ENCODE peak calls at places on chromosomes 13 and 19, in six cellular contexts. F is Peyer's patch; L is activated naive CD4-positive, alpha-beta T cell treated with anti-CD3 and anti-CD28 coated beads for 36 hours; P is AG09309; E is T-helper 1 cell; G is amniotic stem cell. S is an unnamed sample.

GRCh38 chr19:16608290-16608704 is 19.7 kb downstream of the MED26 start:
- DNase-seq in F (no peak), L (no peak), P (peak), E (no peak), G (no peak), S (no peak)

GRCh38 chr19:50796634-50797428 is 6.6 kb downstream of the ACP4 start:
- DNase-seq in F (no peak), L (no peak), P (no peak), E (no peak), G (no peak), S (no peak)

GRCh38 chr19:12648088-12648487 is 18.5 kb downstream of the MAN2B1 start:
- DNase-seq in F (no peak), L (no peak), P (no peak), E (no peak), G (no peak), S (no peak)

GRCh38 chr13:46288570-46289259 is 77.0 kb downstream of the LRRC63 start:
- DNase-seq in F (no peak), L (no peak), P (no peak), E (no peak), G (no peak), S (peak)

GRCh38 chr19:56596676-56597075 is 1.6 kb downstream of the ZNF71 start:
- DNase-seq in F (no peak), L (no peak), P (no peak), E (no peak), G (no peak), S (no peak)

GRCh38 chr19:5397804-5398692 is 57.2 kb upstream of the ZNRF4 start:
- DNase-seq in F (no peak), L (no peak), P (no peak), E (no peak), G (no peak), S (peak)

GRCh38 chr19:36093146-36093662 is 17.7 kb upstream of the OVOL3 start:
- DNase-seq in F (no peak), L (peak), P (no peak), E (no peak), G (no peak), S (no peak)

GRCh38 chr13:104024416-104025170 is 958.4 kb upstream of the SLC10A2 start:
- DNase-seq in F (no peak), L (no peak), P (no peak), E (no peak), G (no peak), S (no peak)

GRCh38 chr13:70568571-70568970 is 460.3 kb upstream of the KLHL1 start:
- DNase-seq in F (no peak), L (no peak), P (no peak), E (no peak), G (no peak), S (peak)

GRCh38 chr13:114286808-114287207 is 5.4 kb downstream of the UPF3A start:
- DNase-seq in F (no peak), L (no peak), P (no peak), E (no peak), G (peak), S (no peak)

GRCh38 chr13:35768551-35768950 is 292.1 kb upstream of the MAB21L1 start:
- DNase-seq in F (no peak), L (no peak), P (peak), E (no peak), G (peak), S (no peak)

GRCh38 chr13:73230714-73231113 is 171.9 kb downstream of the KLF5 start:
- DNase-seq in F (no peak), L (peak), P (no peak), E (no peak), G (no peak), S (peak)

GRCh38 chr19:799076-799881 is 2.0 kb downstream of the PTBP1 start:
- DNase-seq in F (no peak), L (no peak), P (no peak), E (no peak), G (no peak), S (peak)

GRCh38 chr19:47735131-47735530 is 10.2 kb upstream of the NOP53 start:
- DNase-seq in F (no peak), L (no peak), P (no peak), E (no peak), G (no peak), S (no peak)

GRCh38 chr13:76856141-76856571 is 30.0 kb downstream of the KCTD12 start:
- DNase-seq in F (no peak), L (no peak), P (peak), E (no peak), G (no peak), S (peak)

GRCh38 chr13:90717451-90717936 is 630.0 kb upstream of the MIR17HG start:
- DNase-seq in F (no peak), L (no peak), P (peak), E (no peak), G (no peak), S (no peak)

GRCh38 chr19:1672038-1672768 is 19.8 kb upstream of the TCF3 start:
- DNase-seq in F (peak), L (peak), P (no peak), E (peak), G (no peak), S (peak)

GRCh38 chr13:73366241-73366640 is 307.4 kb downstream of the KLF5 start:
- DNase-seq in F (no peak), L (no peak), P (no peak), E (no peak), G (no peak), S (no peak)

GRCh38 chr19:10334340-10335148 is 1.2 kb upstream of the RAVER1 start:
- DNase-seq in F (peak), L (peak), P (peak), E (no peak), G (peak), S (peak)